ENCODE peak calls at places on chromosomes 16 and 17, in four cellular contexts. O is H1, L is HepG2, M is K562. K is an unnamed sample.
A peak's percentile ranks its signal among the peaks of the same experiment; 100 is the strongest.

GRCh38 chr17:7330099-7331015 is 1.2 kb upstream of the NEURL4 start:
- DNase-seq in O (no peak), L (peak; percentile 76), M (peak; percentile 80), K (no peak)

GRCh38 chr17:48547839-48548686 is 3.2 kb upstream of the HOXB2 start:
- DNase-seq in O (no peak), L (no peak), M (peak; percentile 60), K (no peak)

GRCh38 chr17:33582661-33583060 is 289.6 kb upstream of the ASIC2 start:
- DNase-seq in O (no peak), L (no peak), M (no peak), K (no peak)

GRCh38 chr17:19343256-19343630 is 19.3 kb downstream of the B9D1 start:
- DNase-seq in O (no peak), L (no peak), M (no peak), K (no peak)

GRCh38 chr17:32487460-32488176 is 825 bp downstream of the CDK5R1 start:
- DNase-seq in O (no peak), L (no peak), M (no peak), K (no peak)

GRCh38 chr16:88321635-88322499 is 60.9 kb upstream of the ZNF469 start:
- DNase-seq in O (no peak), L (no peak), M (no peak), K (no peak)

GRCh38 chr17:19024101-19025078 is 19.8 kb upstream of the FAM83G start:
- DNase-seq in O (no peak), L (no peak), M (no peak), K (no peak)

GRCh38 chr17:26792486-26792885 is 501.4 kb upstream of the WSB1 start:
- DNase-seq in O (peak; percentile 17), L (no peak), M (no peak), K (peak; percentile 41)

GRCh38 chr17:39547713-39548478 is 59.8 kb downstream of the NEUROD2 start:
- DNase-seq in O (no peak), L (peak; percentile 50), M (peak; percentile 79), K (peak; percentile 31)

GRCh38 chr17:41521574-41522261 is 3.0 kb upstream of the KRT15 start:
- DNase-seq in O (no peak), L (peak; percentile 81), M (peak; percentile 33), K (no peak)

GRCh38 chr17:58734040-58734439 is 21.6 kb upstream of the PPM1E start:
- DNase-seq in O (no peak), L (no peak), M (no peak), K (no peak)

GRCh38 chr16:25045696-25046381 is 30.7 kb upstream of the ARHGAP17 start:
- DNase-seq in O (no peak), L (no peak), M (no peak), K (no peak)

GRCh38 chr16:10031473-10031872 is 150.8 kb downstream of the GRIN2A start:
- DNase-seq in O (no peak), L (no peak), M (no peak), K (no peak)

GRCh38 chr17:64331946-64332493 is 58.6 kb downstream of the PECAM1 start:
- DNase-seq in O (no peak), L (peak; percentile 75), M (peak; percentile 80), K (no peak)

GRCh38 chr17:6753565-6753964 is 2.3 kb upstream of the XAF1 start:
- DNase-seq in O (no peak), L (no peak), M (no peak), K (no peak)

GRCh38 chr16:27402569-27402963 is 592 bp downstream of the IL21R start:
- DNase-seq in O (no peak), L (no peak), M (no peak), K (no peak)

GRCh38 chr17:235831-236640 is 54.6 kb upstream of the DOC2B start:
- DNase-seq in O (no peak), L (no peak), M (no peak), K (no peak)

GRCh38 chr16:57611184-57611583 is 17.2 kb upstream of the ADGRG1 start:
- DNase-seq in O (no peak), L (no peak), M (no peak), K (no peak)

DNA sequence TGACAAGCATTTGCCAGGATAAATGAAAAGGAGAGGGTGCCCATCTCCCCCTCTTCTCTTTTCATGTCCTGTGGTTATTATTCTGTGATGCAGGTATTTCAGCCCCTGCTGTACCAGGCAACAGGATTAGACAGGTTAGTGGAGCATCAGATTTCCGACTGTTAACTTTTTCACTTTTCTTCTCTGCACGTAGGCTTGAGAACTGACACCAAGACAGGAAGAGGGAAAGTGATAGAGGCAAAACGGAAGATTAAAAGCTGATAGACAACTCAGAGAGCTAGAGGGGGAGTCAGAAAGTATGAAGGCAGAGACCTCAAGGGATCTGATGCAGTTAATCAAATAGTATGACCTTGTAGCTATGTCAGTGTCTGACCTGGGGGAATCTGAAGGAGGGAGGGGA is 132.8 kb downstream of the SOX9 start:
- DNase-seq in O (no peak), L (no peak), M (no peak), K (no peak)
- TF ChIP-seq BRCA1 in O (no peak), L (no peak), M (no peak), K (no peak)

DNA sequence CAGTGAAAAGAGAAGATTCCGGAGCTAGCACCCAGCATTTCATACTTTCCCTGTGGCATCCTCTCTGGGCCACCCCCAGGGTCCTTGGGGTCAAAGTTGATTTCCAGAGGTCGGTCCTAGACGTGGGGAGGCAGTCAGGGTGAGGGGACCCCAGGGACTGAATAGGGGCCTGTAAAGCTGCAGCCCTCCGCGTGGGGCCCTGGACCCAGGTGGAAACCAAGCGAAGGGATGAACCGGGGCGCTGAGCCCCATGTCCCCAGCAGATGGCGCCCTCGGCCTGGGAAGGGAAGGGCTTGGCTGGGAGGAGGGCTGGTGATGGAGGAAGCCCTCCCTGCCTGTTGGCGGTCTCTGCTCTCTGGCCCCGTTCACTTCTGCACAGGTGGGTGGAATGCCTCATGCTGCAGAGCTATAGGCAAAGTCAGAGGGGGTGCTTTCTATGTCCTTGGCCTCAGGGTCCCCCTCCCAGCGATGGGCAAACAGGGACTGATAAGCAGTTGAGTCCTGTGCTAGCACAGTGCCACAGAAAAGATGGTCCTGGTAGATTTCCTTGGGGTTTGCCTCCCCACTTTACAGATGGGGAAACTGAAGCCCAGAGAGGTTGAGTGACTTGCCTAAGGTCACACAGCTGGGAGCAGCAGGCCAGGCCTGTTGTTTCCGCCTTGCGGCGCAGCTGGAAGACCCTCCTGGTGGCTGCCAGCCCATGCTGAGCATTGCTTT is 163.4 kb upstream of the CIBAR2 start:
- DNase-seq in O (no peak), L (peak; percentile 60), M (peak; percentile 97), K (no peak)
- TF ChIP-seq BRCA1 in O (no peak), L (no peak), M (no peak), K (no peak)

GRCh38 chr16:11252482-11252931 is 3.5 kb downstream of the SOCS1 start:
- DNase-seq in O (no peak), L (no peak), M (no peak), K (no peak)

GRCh38 chr16:11255737-11256656 is at the start of gene SOCS1:
- DNase-seq in O (peak; percentile 59), L (peak; percentile 78), M (peak; percentile 94), K (no peak)

GRCh38 chr16:11254913-11255736 is 879 bp downstream of the SOCS1 start:
- DNase-seq in O (no peak), L (no peak), M (peak; percentile 60), K (no peak)

GRCh38 chr16:11253009-11253994 is 2.7 kb downstream of the SOCS1 start:
- DNase-seq in O (no peak), L (no peak), M (peak; percentile 39), K (no peak)

GRCh38 chr16:11253995-11254912 is 1.8 kb downstream of the SOCS1 start:
- DNase-seq in O (no peak), L (no peak), M (peak; percentile 34), K (no peak)
- TF ChIP-seq BRCA1 in O (no peak), L (no peak), M (no peak), K (no peak)

GRCh38 chr17:50133028-50133768 is 3.2 kb upstream of the SAMD14 start:
- DNase-seq in O (no peak), L (peak; percentile 88), M (no peak), K (no peak)
- TF ChIP-seq BRCA1 in O (no peak), L (no peak), M (no peak), K (no peak)

GRCh38 chr17:28534740-28535375 is 17.6 kb downstream of the UNC119 start:
- DNase-seq in O (no peak), L (no peak), M (peak; percentile 45), K (no peak)

GRCh38 chr17:28533091-28533670 is 19.2 kb downstream of the UNC119 start:
- DNase-seq in O (no peak), L (no peak), M (no peak), K (no peak)

GRCh38 chr17:28530250-28530649 is 22.2 kb downstream of the UNC119 start:
- DNase-seq in O (no peak), L (no peak), M (no peak), K (no peak)

GRCh38 chr17:28530926-28531325 is 21.5 kb downstream of the UNC119 start:
- DNase-seq in O (no peak), L (no peak), M (no peak), K (no peak)

DNA sequence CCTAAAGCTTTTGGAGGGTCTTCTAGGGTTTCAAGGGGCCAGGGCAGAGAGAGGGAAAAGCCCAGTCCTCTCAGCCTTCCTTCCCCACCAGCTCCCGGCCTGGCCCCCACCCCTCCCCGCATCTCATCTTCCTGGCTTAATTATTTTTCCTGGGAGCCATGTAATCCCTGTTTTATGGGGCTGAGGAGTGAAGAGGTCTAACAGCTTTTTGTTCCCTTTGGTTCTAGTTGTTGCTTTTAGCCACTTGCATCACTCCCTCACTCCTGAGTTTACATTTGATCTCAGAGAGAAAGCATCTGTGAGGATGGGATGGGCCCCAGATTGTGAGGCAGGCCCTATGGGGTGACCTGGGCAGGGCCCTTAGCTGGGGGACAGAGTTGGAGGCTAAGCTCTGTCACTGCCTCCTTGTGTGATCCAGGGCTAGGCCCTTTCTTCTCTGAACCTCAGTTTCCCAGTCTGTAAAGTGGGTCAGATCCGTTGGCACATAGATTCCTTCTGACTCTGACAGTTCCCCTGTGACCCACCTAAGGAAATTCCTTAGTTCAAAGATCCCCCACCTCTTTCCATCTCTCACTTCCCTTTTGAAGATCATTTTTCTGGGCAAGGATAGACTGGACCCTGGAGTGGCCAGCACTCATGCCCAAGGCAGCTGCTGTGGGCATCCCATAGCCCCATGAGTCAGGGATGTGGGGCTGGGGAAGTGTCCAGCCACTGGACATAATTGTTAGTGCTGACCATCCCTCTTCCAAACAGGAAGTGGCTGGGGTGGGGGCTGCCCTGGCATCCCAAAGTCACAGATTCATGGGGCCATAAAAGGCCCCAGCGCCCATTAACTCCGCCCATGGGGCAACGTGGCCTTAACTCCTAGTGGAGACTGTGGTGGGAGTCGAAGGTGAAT is 20.1 kb downstream of the UNC119 start:
- DNase-seq in O (no peak), L (no peak), M (no peak), K (no peak)
- TF ChIP-seq BRCA1 in O (no peak), L (no peak), M (no peak), K (no peak)